ENCODE peak calls at places on chromosomes 1 and 21, in nine cellular contexts. One of them, this sample, is unnamed.

GRCh38 chr21:24514081-24514733 is 1093.1 kb downstream of the MRPL39 start:
- DNase-seq in AG09319: no peak
- DNase-seq in SK-N-SH: peak; percentile 16
- DNase-seq in DND-41: no peak
- DNase-seq in cardiac muscle cell: peak; percentile 5
- DNase-seq in GM20000: no peak
- DNase-seq in GM13976: no peak
- DNase-seq in lower lobe of right lung: no peak
- DNase-seq in HFFc6: no peak
- DNase-seq in this sample: no peak

GRCh38 chr21:15730484-15731242 is 881 bp downstream of the USP25 start:
- DNase-seq in GM13976: no peak
- DNase-seq in HFFc6: no peak
- DNase-seq in GM20000: peak; percentile 34
- DNase-seq in AG09319: no peak
- DNase-seq in SK-N-SH: no peak
- DNase-seq in lower lobe of right lung: no peak
- DNase-seq in cardiac muscle cell: no peak
- DNase-seq in DND-41: peak; percentile 57
- DNase-seq in this sample: no peak

GRCh38 chr21:35619184-35619583 is 441.1 kb downstream of the SETD4 start:
- DNase-seq in GM13976: no peak
- DNase-seq in lower lobe of right lung: no peak
- DNase-seq in DND-41: peak; percentile 24
- DNase-seq in cardiac muscle cell: no peak
- DNase-seq in SK-N-SH: no peak
- DNase-seq in AG09319: no peak
- DNase-seq in GM20000: no peak
- DNase-seq in HFFc6: peak; percentile 85
- DNase-seq in this sample: no peak

GRCh38 chr1:72284084-72284397 is 1.7 kb upstream of the NEGR1 start:
- DNase-seq in DND-41: no peak
- DNase-seq in SK-N-SH: no peak
- DNase-seq in lower lobe of right lung: no peak
- DNase-seq in GM20000: no peak
- DNase-seq in HFFc6: peak; percentile 25
- DNase-seq in GM13976: no peak
- DNase-seq in AG09319: no peak
- DNase-seq in cardiac muscle cell: no peak
- DNase-seq in this sample: no peak

GRCh38 chr1:199778324-199778955 is 249.1 kb upstream of the NR5A2 start:
- DNase-seq in GM13976: no peak
- DNase-seq in AG09319: no peak
- DNase-seq in SK-N-SH: peak; percentile 15
- DNase-seq in GM20000: no peak
- DNase-seq in DND-41: no peak
- DNase-seq in HFFc6: no peak
- DNase-seq in lower lobe of right lung: no peak
- DNase-seq in cardiac muscle cell: no peak
- DNase-seq in this sample: no peak

GRCh38 chr1:143699115-143699514 is 272.7 kb downstream of the FAM72C start:
- DNase-seq in GM13976: no peak
- DNase-seq in AG09319: no peak
- DNase-seq in HFFc6: no peak
- DNase-seq in lower lobe of right lung: peak; percentile 59
- DNase-seq in DND-41: no peak
- DNase-seq in SK-N-SH: no peak
- DNase-seq in cardiac muscle cell: no peak
- DNase-seq in GM20000: no peak
- DNase-seq in this sample: no peak

GRCh38 chr1:31596737-31597097 is 20.4 kb downstream of the TINAGL1 start:
- DNase-seq in AG09319: no peak
- DNase-seq in GM13976: peak; percentile 29
- DNase-seq in GM20000: no peak
- DNase-seq in DND-41: no peak
- DNase-seq in cardiac muscle cell: no peak
- DNase-seq in HFFc6: no peak
- DNase-seq in SK-N-SH: no peak
- DNase-seq in lower lobe of right lung: no peak
- DNase-seq in this sample: no peak

GRCh38 chr1:79396901-79397300 is 390.4 kb upstream of the ADGRL4 start:
- DNase-seq in GM13976: no peak
- DNase-seq in HFFc6: no peak
- DNase-seq in SK-N-SH: no peak
- DNase-seq in GM20000: no peak
- DNase-seq in lower lobe of right lung: no peak
- DNase-seq in cardiac muscle cell: no peak
- DNase-seq in DND-41: no peak
- DNase-seq in AG09319: no peak
- DNase-seq in this sample: no peak

GRCh38 chr21:8989261-8989882 is 1532.0 kb upstream of the TPTE start:
- DNase-seq in GM20000: no peak
- DNase-seq in cardiac muscle cell: no peak
- DNase-seq in GM13976: no peak
- DNase-seq in DND-41: no peak
- DNase-seq in SK-N-SH: no peak
- DNase-seq in HFFc6: no peak
- DNase-seq in AG09319: no peak
- DNase-seq in lower lobe of right lung: no peak
- DNase-seq in this sample: no peak

GRCh38 chr21:43984905-43985689 is 27.0 kb upstream of the TRAPPC10 start:
- DNase-seq in AG09319: no peak
- DNase-seq in GM20000: no peak
- DNase-seq in HFFc6: peak; percentile 6
- DNase-seq in cardiac muscle cell: no peak
- DNase-seq in GM13976: no peak
- DNase-seq in SK-N-SH: peak; percentile 36
- DNase-seq in lower lobe of right lung: no peak
- DNase-seq in DND-41: peak; percentile 26
- DNase-seq in this sample: no peak

GRCh38 chr1:186474208-186474607 is 13.3 kb upstream of the PDC start:
- DNase-seq in SK-N-SH: no peak
- DNase-seq in lower lobe of right lung: no peak
- DNase-seq in cardiac muscle cell: no peak
- DNase-seq in DND-41: no peak
- DNase-seq in AG09319: peak; percentile 29
- DNase-seq in GM13976: no peak
- DNase-seq in HFFc6: peak; percentile 27
- DNase-seq in GM20000: no peak
- DNase-seq in this sample: no peak

GRCh38 chr1:173222149-173223030 is 15.3 kb upstream of the TNFSF4 start:
- DNase-seq in cardiac muscle cell: no peak
- DNase-seq in lower lobe of right lung: no peak
- DNase-seq in SK-N-SH: no peak
- DNase-seq in GM13976: no peak
- DNase-seq in DND-41: no peak
- DNase-seq in AG09319: no peak
- DNase-seq in HFFc6: no peak
- DNase-seq in GM20000: no peak
- DNase-seq in this sample: peak; percentile 38

GRCh38 chr1:209080170-209080781 is 503.2 kb upstream of the CAMK1G start:
- DNase-seq in GM20000: no peak
- DNase-seq in HFFc6: peak; percentile 36
- DNase-seq in lower lobe of right lung: no peak
- DNase-seq in AG09319: no peak
- DNase-seq in DND-41: no peak
- DNase-seq in cardiac muscle cell: no peak
- DNase-seq in SK-N-SH: no peak
- DNase-seq in GM13976: no peak
- DNase-seq in this sample: no peak
- TF ChIP-seq CTCF in GM20000: no peak
- TF ChIP-seq CTCF in HFFc6: no peak
- TF ChIP-seq CTCF in lower lobe of right lung: no peak
- TF ChIP-seq CTCF in AG09319: no peak
- TF ChIP-seq CTCF in DND-41: no peak
- TF ChIP-seq CTCF in cardiac muscle cell: no peak
- TF ChIP-seq CTCF in SK-N-SH: no peak
- TF ChIP-seq CTCF in GM13976: no peak
- TF ChIP-seq CTCF in this sample: no peak

GRCh38 chr1:38527373-38527966 is 332.1 kb downstream of the RRAGC start:
- DNase-seq in GM13976: peak; percentile 82
- DNase-seq in AG09319: no peak
- DNase-seq in DND-41: no peak
- DNase-seq in HFFc6: no peak
- DNase-seq in cardiac muscle cell: no peak
- DNase-seq in SK-N-SH: no peak
- DNase-seq in lower lobe of right lung: peak; percentile 59
- DNase-seq in GM20000: peak; percentile 85
- DNase-seq in this sample: peak; percentile 89
- TF ChIP-seq CTCF in GM13976: no peak
- TF ChIP-seq CTCF in AG09319: no peak
- TF ChIP-seq CTCF in DND-41: no peak
- TF ChIP-seq CTCF in HFFc6: no peak
- TF ChIP-seq CTCF in cardiac muscle cell: no peak
- TF ChIP-seq CTCF in SK-N-SH: no peak
- TF ChIP-seq CTCF in lower lobe of right lung: no peak
- TF ChIP-seq CTCF in GM20000: no peak
- TF ChIP-seq CTCF in this sample: no peak

GRCh38 chr1:84738237-84738636 is 48.0 kb upstream of the SSX2IP start:
- DNase-seq in GM13976: no peak
- DNase-seq in lower lobe of right lung: no peak
- DNase-seq in AG09319: no peak
- DNase-seq in DND-41: no peak
- DNase-seq in HFFc6: no peak
- DNase-seq in GM20000: no peak
- DNase-seq in SK-N-SH: no peak
- DNase-seq in cardiac muscle cell: no peak
- DNase-seq in this sample: no peak

GRCh38 chr1:84736944-84737343 is 46.7 kb upstream of the SSX2IP start:
- DNase-seq in SK-N-SH: no peak
- DNase-seq in GM20000: no peak
- DNase-seq in DND-41: no peak
- DNase-seq in cardiac muscle cell: no peak
- DNase-seq in lower lobe of right lung: no peak
- DNase-seq in HFFc6: no peak
- DNase-seq in GM13976: no peak
- DNase-seq in AG09319: no peak
- DNase-seq in this sample: no peak

GRCh38 chr1:84736445-84736844 is 46.2 kb upstream of the SSX2IP start:
- DNase-seq in GM20000: no peak
- DNase-seq in DND-41: no peak
- DNase-seq in SK-N-SH: no peak
- DNase-seq in AG09319: no peak
- DNase-seq in GM13976: no peak
- DNase-seq in HFFc6: no peak
- DNase-seq in lower lobe of right lung: no peak
- DNase-seq in cardiac muscle cell: no peak
- DNase-seq in this sample: no peak

GRCh38 chr1:84737572-84737971 is 47.3 kb upstream of the SSX2IP start:
- DNase-seq in GM13976: no peak
- DNase-seq in DND-41: no peak
- DNase-seq in cardiac muscle cell: no peak
- DNase-seq in HFFc6: no peak
- DNase-seq in AG09319: no peak
- DNase-seq in GM20000: no peak
- DNase-seq in lower lobe of right lung: no peak
- DNase-seq in SK-N-SH: no peak
- DNase-seq in this sample: no peak

DNA sequence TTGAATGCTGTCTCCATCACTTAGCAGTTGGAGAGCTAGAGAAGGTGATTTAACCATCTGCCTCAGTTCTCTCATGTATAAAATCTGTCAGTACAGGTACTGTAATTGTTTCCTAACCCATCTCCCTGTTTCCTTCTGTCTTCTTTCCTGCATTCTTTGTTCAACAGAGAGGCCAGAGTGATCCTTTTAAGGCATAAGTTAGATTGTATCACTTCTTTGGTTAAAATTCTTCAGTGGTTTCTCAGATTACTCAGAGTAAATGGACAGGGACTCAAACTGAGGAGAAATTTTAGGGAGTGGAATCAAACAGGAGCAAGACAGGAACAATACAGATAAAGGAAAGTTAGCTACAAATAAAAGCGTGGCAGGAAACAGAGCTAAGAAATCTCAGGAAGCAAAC is 45.2 kb upstream of the SSX2IP start:
- DNase-seq in AG09319: no peak
- DNase-seq in HFFc6: peak; percentile 54
- DNase-seq in cardiac muscle cell: no peak
- DNase-seq in lower lobe of right lung: no peak
- DNase-seq in DND-41: no peak
- DNase-seq in SK-N-SH: no peak
- DNase-seq in GM20000: no peak
- DNase-seq in GM13976: no peak
- DNase-seq in this sample: no peak
- TF ChIP-seq CTCF in AG09319: no peak
- TF ChIP-seq CTCF in HFFc6: no peak
- TF ChIP-seq CTCF in cardiac muscle cell: no peak
- TF ChIP-seq CTCF in lower lobe of right lung: no peak
- TF ChIP-seq CTCF in DND-41: no peak
- TF ChIP-seq CTCF in SK-N-SH: no peak
- TF ChIP-seq CTCF in GM20000: no peak
- TF ChIP-seq CTCF in GM13976: no peak
- TF ChIP-seq CTCF in this sample: no peak

GRCh38 chr1:25039229-25039628 is 109.2 kb upstream of the RUNX3 start:
- DNase-seq in GM13976: no peak
- DNase-seq in HFFc6: peak; percentile 12
- DNase-seq in GM20000: no peak
- DNase-seq in cardiac muscle cell: no peak
- DNase-seq in SK-N-SH: no peak
- DNase-seq in AG09319: no peak
- DNase-seq in lower lobe of right lung: no peak
- DNase-seq in DND-41: no peak
- DNase-seq in this sample: no peak
- TF ChIP-seq CTCF in GM13976: no peak
- TF ChIP-seq CTCF in HFFc6: peak; percentile 59
- TF ChIP-seq CTCF in GM20000: no peak
- TF ChIP-seq CTCF in cardiac muscle cell: peak; percentile 12
- TF ChIP-seq CTCF in SK-N-SH: no peak
- TF ChIP-seq CTCF in AG09319: no peak
- TF ChIP-seq CTCF in lower lobe of right lung: no peak
- TF ChIP-seq CTCF in DND-41: no peak
- TF ChIP-seq CTCF in this sample: no peak

GRCh38 chr1:233473549-233474204 is 140.2 kb upstream of the KCNK1 start:
- DNase-seq in SK-N-SH: no peak
- DNase-seq in lower lobe of right lung: no peak
- DNase-seq in cardiac muscle cell: no peak
- DNase-seq in DND-41: no peak
- DNase-seq in GM20000: no peak
- DNase-seq in HFFc6: no peak
- DNase-seq in AG09319: no peak
- DNase-seq in GM13976: no peak
- DNase-seq in this sample: no peak

GRCh38 chr1:233479026-233479890 is 134.6 kb upstream of the KCNK1 start:
- DNase-seq in AG09319: no peak
- DNase-seq in lower lobe of right lung: no peak
- DNase-seq in GM13976: no peak
- DNase-seq in HFFc6: no peak
- DNase-seq in SK-N-SH: no peak
- DNase-seq in GM20000: no peak
- DNase-seq in cardiac muscle cell: no peak
- DNase-seq in DND-41: no peak
- DNase-seq in this sample: no peak

GRCh38 chr1:233480198-233480597 is 133.7 kb upstream of the KCNK1 start:
- DNase-seq in HFFc6: no peak
- DNase-seq in cardiac muscle cell: no peak
- DNase-seq in GM13976: no peak
- DNase-seq in lower lobe of right lung: no peak
- DNase-seq in GM20000: no peak
- DNase-seq in AG09319: no peak
- DNase-seq in DND-41: no peak
- DNase-seq in SK-N-SH: no peak
- DNase-seq in this sample: no peak

GRCh38 chr1:233478611-233479010 is 135.3 kb upstream of the KCNK1 start:
- DNase-seq in lower lobe of right lung: no peak
- DNase-seq in cardiac muscle cell: no peak
- DNase-seq in SK-N-SH: no peak
- DNase-seq in GM13976: no peak
- DNase-seq in AG09319: no peak
- DNase-seq in HFFc6: no peak
- DNase-seq in GM20000: no peak
- DNase-seq in DND-41: no peak
- DNase-seq in this sample: no peak

GRCh38 chr1:233477359-233477758 is 136.5 kb upstream of the KCNK1 start:
- DNase-seq in DND-41: no peak
- DNase-seq in GM20000: no peak
- DNase-seq in GM13976: no peak
- DNase-seq in HFFc6: no peak
- DNase-seq in SK-N-SH: no peak
- DNase-seq in cardiac muscle cell: no peak
- DNase-seq in AG09319: no peak
- DNase-seq in lower lobe of right lung: no peak
- DNase-seq in this sample: no peak
- TF ChIP-seq CTCF in DND-41: no peak
- TF ChIP-seq CTCF in GM20000: no peak
- TF ChIP-seq CTCF in GM13976: peak; percentile 4
- TF ChIP-seq CTCF in HFFc6: no peak
- TF ChIP-seq CTCF in SK-N-SH: peak; percentile 24
- TF ChIP-seq CTCF in cardiac muscle cell: no peak
- TF ChIP-seq CTCF in AG09319: no peak
- TF ChIP-seq CTCF in lower lobe of right lung: no peak
- TF ChIP-seq CTCF in this sample: no peak

This sample was measured in activated CD8-positive, alpha-beta T cell treated with anti-CD3 and anti-CD28 coated beads for 36 hours.